ENCODE peak calls at places on chromosomes 7 and 10, in seven cellular contexts. I, V, C, S, R, J and A are unnamed samples.

GRCh38 chr7:1856161-1856965 is 186.3 kb downstream of the ELFN1 start:
- DNase-seq in I (no peak), V (no peak), C (no peak), S (no peak), R (no peak), J (no peak), A (no peak)

GRCh38 chr10:15352818-15353217 is 18.3 kb downstream of the FAM171A1 start:
- DNase-seq in I (no peak), V (no peak), C (no peak), S (no peak), R (no peak), J (no peak), A (no peak)

GRCh38 chr10:93461807-93462178 is 20.3 kb downstream of the MYOF start:
- DNase-seq in I (peak), V (no peak), C (no peak), S (no peak), R (no peak), J (no peak), A (no peak)

GRCh38 chr10:73131295-73131694 is 21.0 kb downstream of the NUDT13 start:
- DNase-seq in I (no peak), V (no peak), C (no peak), S (no peak), R (no peak), J (no peak), A (no peak)

GRCh38 chr10:23079700-23080099 is 15.7 kb upstream of the MSRB2 start:
- DNase-seq in I (no peak), V (no peak), C (no peak), S (no peak), R (no peak), J (no peak), A (no peak)

GRCh38 chr7:48390381-48391327 is 219.4 kb downstream of the ABCA13 start:
- DNase-seq in I (no peak), V (no peak), C (no peak), S (no peak), R (no peak), J (no peak), A (no peak)

GRCh38 chr7:14446231-14446630 is 456.3 kb downstream of the DGKB start:
- DNase-seq in I (no peak), V (no peak), C (no peak), S (no peak), R (no peak), J (no peak), A (no peak)

GRCh38 chr7:27163776-27164380 is 1.5 kb downstream of the HOXA9 start:
- DNase-seq in I (no peak), V (no peak), C (no peak), S (no peak), R (no peak), J (no peak), A (no peak)

GRCh38 chr10:94133239-94133638 is 139.5 kb downstream of the PLCE1 start:
- DNase-seq in I (peak), V (no peak), C (no peak), S (peak), R (peak), J (no peak), A (no peak)

GRCh38 chr10:69715156-69715898 is 85.3 kb downstream of the FAM241B start:
- DNase-seq in I (peak), V (no peak), C (no peak), S (no peak), R (no peak), J (no peak), A (no peak)

GRCh38 chr10:23343591-23344225 is 889 bp downstream of the C10orf67 start:
- DNase-seq in I (peak), V (no peak), C (peak), S (peak), R (peak), J (no peak), A (no peak)

GRCh38 chr7:106839511-106839910 is 25.6 kb upstream of the PIK3CG start:
- DNase-seq in I (no peak), V (no peak), C (no peak), S (no peak), R (no peak), J (no peak), A (no peak)

GRCh38 chr7:148882668-148883232 is 1.3 kb downstream of the EZH2 start:
- DNase-seq in I (no peak), V (no peak), C (no peak), S (no peak), R (no peak), J (no peak), A (no peak)

GRCh38 chr10:96612052-96612830 is 25.4 kb upstream of the TM9SF3 start:
- DNase-seq in I (no peak), V (no peak), C (no peak), S (no peak), R (no peak), J (no peak), A (no peak)